ENCODE peak calls at places on chromosomes 13 and 19, in four cellular contexts. U, D, C and F are unnamed samples. For H3K9me3, the result is how much of the 10 kb centered on the place peaks cover.

GRCh38 chr13:105442941-105443340 is 1092.5 kb downstream of the EFNB2 start:
- DNase-seq in U (no peak), D (no peak), C (no peak), F (no peak)

GRCh38 chr19:42207767-42208259 is 9.7 kb downstream of the DEDD2 start:
- DNase-seq in U (no peak), D (no peak), C (no peak), F (no peak)

GRCh38 chr13:61162636-61163035 is 253.0 kb downstream of the PCDH20 start:
- DNase-seq in U (no peak), D (no peak), C (no peak), F (no peak)

GRCh38 chr19:2982983-2983350 is 5.6 kb downstream of the TLE6 start:
- DNase-seq in U (peak), D (peak), C (peak), F (peak)

GRCh38 chr13:100349594-100349993 is 239.0 kb downstream of the GGACT start:
- DNase-seq in U (no peak), D (no peak), C (no peak), F (no peak)

GRCh38 chr19:55147408-55148251 is 1.4 kb downstream of the TNNT1 start:
- DNase-seq in U (no peak), D (no peak), C (peak), F (no peak)

GRCh38 chr19:17784201-17785008 is 10.5 kb upstream of the B3GNT3 start:
- DNase-seq in U (peak), D (peak), C (no peak), F (peak)

GRCh38 chr13:42354246-42355117 is 82.5 kb downstream of the AKAP11 start:
- DNase-seq in U (no peak), D (peak), C (no peak), F (no peak)

GRCh38 chr19:34124828-34125227 is 47.5 kb upstream of the LSM14A start:
- DNase-seq in U (no peak), D (no peak), C (no peak), F (no peak)

GRCh38 chr19:34667349-34668076 is 9.4 kb downstream of the SCGB2B2 start:
- DNase-seq in U (no peak), D (no peak), C (no peak), F (peak)

GRCh38 chr19:3368441-3368795 is 2.0 kb downstream of the NFIC start:
- DNase-seq in U (no peak), D (no peak), C (peak), F (no peak)

GRCh38 chr13:29849071-29849541 is 1.3 kb downstream of the UBL3 start:
- DNase-seq in U (no peak), D (peak), C (no peak), F (no peak)

GRCh38 chr13:109694972-109695371 is 91.4 kb downstream of the IRS2 start:
- DNase-seq in U (no peak), D (no peak), C (no peak), F (no peak)

GRCh38 chr19:13929340-13929739 is 8.9 kb downstream of the PODNL1 start:
- DNase-seq in U (no peak), D (no peak), C (no peak), F (no peak)

GRCh38 chr13:109611912-109612691 is 174.3 kb downstream of the IRS2 start:
- DNase-seq in U (no peak), D (no peak), C (no peak), F (no peak)

GRCh38 chr13:49563513-49563912 is 21.8 kb downstream of the RCBTB1 start:
- DNase-seq in U (no peak), D (no peak), C (no peak), F (no peak)

GRCh38 chr19:1213391-1214286 is 8.1 kb downstream of the STK11 start:
- DNase-seq in U (peak), D (peak), C (peak), F (no peak)

GRCh38 chr19:37537391-37537947 is 30.7 kb downstream of the ZNF793 start:
- DNase-seq in U (no peak), D (no peak), C (no peak), F (no peak)

GRCh38 chr19:16369664-16370576 is 45.3 kb downstream of the KLF2 start:
- DNase-seq in U (no peak), D (no peak), C (peak), F (no peak)

GRCh38 chr13:51006067-51006800 is 96.6 kb downstream of the RNASEH2B start:
- DNase-seq in U (no peak), D (no peak), C (no peak), F (no peak)

DNA sequence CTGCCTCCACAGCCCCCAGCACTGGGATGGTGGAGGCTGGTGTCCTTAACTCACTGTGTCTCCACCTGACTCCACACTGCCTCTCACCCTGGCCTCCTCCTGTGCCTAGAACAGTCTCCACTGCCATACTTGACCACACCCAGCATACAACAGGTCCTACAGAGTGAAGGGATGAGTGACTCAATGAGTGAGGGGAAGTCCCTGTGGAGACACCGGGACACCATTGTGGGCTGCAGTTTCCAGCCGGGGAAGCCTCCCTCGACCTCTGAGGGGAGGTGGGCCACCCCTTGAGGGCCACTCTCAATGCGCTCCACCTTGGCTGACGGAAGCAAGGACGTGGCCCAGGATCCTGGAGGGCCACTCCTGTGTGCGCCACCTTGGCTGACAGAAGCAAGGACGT is 2.8 kb upstream of the ZNF135 start:
- DNase-seq in U (no peak), D (no peak), C (no peak), F (no peak)
- H3K9me3 ChIP-seq in U (under half), D (under half), C (under half), F (under half)

DNA sequence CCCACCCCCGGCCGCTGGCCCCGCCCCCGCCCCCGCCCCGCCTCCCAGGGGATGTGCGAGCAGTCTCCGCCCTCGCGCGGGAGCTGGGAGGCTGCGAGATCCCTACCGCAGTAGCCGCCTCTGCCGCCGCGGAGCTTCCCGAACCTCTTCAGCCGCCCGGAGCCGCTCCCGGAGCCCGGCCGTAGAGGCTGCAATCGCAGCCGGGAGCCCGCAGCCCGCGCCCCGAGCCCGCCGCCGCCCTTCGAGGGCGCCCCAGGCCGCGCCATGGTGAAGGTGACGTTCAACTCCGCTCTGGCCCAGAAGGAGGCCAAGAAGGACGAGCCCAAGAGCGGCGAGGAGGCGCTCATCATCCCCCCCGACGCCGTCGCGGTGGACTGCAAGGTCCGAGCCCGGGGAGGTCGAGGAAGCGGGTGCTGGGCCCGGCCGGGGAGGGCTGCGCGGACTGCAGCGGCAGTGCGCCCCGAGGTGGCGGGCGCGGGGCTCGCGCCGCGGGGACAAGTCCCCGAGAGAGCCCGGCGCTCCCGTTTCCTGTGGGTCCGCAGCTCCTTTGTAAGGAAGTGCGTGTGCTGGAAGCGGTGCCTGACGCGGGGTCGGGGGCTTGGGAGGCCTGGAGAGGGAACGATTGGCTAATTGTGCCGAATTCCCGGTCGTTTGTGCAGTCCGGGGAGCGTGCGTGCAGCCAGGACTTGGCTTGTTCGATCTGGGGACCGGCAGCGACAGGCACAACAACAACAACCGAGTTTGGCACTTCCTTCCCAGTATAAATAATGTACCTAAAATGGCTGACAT is at the start of gene ITM2B:
- DNase-seq in U (peak), D (peak), C (peak), F (peak)
- TF ChIP-seq CTCF in U (peak), D (peak), C (peak), F (no peak)

GRCh38 chr19:58183822-58184215 is 958 bp downstream of the ZNF274 start:
- DNase-seq in U (no peak), D (no peak), C (no peak), F (no peak)
- H3K9me3 ChIP-seq in U (under half), D (under half), C (half or more), F (under half)

GRCh38 chr19:46195104-46195503 is 34.4 kb upstream of the IGFL1 start:
- DNase-seq in U (no peak), D (no peak), C (no peak), F (no peak)
- TF ChIP-seq CTCF in U (no peak), D (no peak), C (no peak), F (no peak)